ENCODE peak calls at places on chromosomes 7 and 10, in seven cellular contexts. A is astrocyte of the cerebellum, J is tibial artery, Z is cardiac fibroblast, T is thoracic aorta, X is AG09309, E is psoas muscle. N is an unnamed sample.

GRCh38 chr10:29238531-29239080 is 50.3 kb upstream of the LYZL1 start:
- DNase-seq in X (no peak), A (no peak), Z (no peak), J (no peak), T (no peak), E (no peak), N (no peak)

GRCh38 chr7:125136341-125136740 is 206.7 kb upstream of the POT1 start:
- DNase-seq in X (no peak), A (no peak), J (no peak), E (no peak), T (no peak), Z (no peak), N (no peak)

GRCh38 chr7:32161708-32162107 is 91.5 kb upstream of the PDE1C start:
- DNase-seq in A (peak; percentile 75), T (no peak), E (no peak), Z (peak; percentile 83), X (peak; percentile 75), J (no peak), N (peak; percentile 77)

GRCh38 chr7:117014673-117015133 is 61.4 kb downstream of the ST7 start:
- DNase-seq in A (no peak), X (no peak), E (peak; percentile 59), J (peak; percentile 76), T (no peak), Z (peak; percentile 75), N (no peak)

GRCh38 chr10:30436688-30437038 is 2.7 kb downstream of the MAP3K8 start:
- DNase-seq in A (no peak), Z (no peak), X (no peak), T (no peak), J (no peak), E (no peak), N (no peak)

GRCh38 chr10:111923032-111923431 is 260.5 kb downstream of the GPAM start:
- DNase-seq in E (no peak), Z (no peak), T (no peak), A (no peak), X (no peak), J (no peak), N (no peak)

GRCh38 chr7:137243741-137244140 is 99.8 kb downstream of the PTN start:
- DNase-seq in A (no peak), J (no peak), X (no peak), T (no peak), E (no peak), Z (no peak), N (no peak)

GRCh38 chr10:62050941-62051433 is 149.5 kb downstream of the ARID5B start:
- DNase-seq in E (peak; percentile 81), X (no peak), A (peak; percentile 64), T (peak; percentile 73), J (peak; percentile 84), Z (peak; percentile 95), N (peak; percentile 72)

GRCh38 chr7:155316427-155317113 is 18.9 kb downstream of the INSIG1 start:
- DNase-seq in A (no peak), J (no peak), T (no peak), E (no peak), Z (no peak), X (no peak), N (no peak)

GRCh38 chr7:1912472-1913289 is 242.6 kb downstream of the ELFN1 start:
- DNase-seq in E (peak; percentile 71), Z (peak; percentile 82), A (peak; percentile 42), T (peak; percentile 13), X (peak; percentile 48), J (no peak), N (peak; percentile 51)

DNA sequence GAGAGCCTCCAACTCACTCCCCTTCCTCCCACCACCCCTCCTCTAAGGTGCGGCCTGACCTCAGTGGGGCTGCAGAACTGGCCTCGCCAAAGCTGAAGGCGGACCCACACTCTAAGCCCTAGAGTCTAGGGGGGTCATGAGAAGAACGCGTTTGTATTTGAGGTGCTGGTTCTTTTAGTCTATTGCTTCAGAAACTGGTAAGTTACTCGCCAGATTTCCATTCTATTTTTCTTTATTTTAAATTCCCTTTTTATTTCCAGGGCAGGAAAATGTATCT is 357.5 kb downstream of the DNAJB6 start:
- DNase-seq in T (no peak), J (no peak), A (no peak), X (no peak), Z (no peak), E (no peak), N (no peak)
- H3K4me3 ChIP-seq in T (no peak overlapping the region), J (no peak overlapping the region), A (no peak overlapping the region), X (no peak overlapping the region), Z (no peak overlapping the region), E (no peak overlapping the region), N (no peak overlapping the region)

GRCh38 chr10:12973149-12973718 is 28.3 kb downstream of the CCDC3 start:
- DNase-seq in T (no peak), E (no peak), X (no peak), Z (no peak), A (no peak), J (no peak), N (no peak)

GRCh38 chr10:12974123-12974844 is 27.2 kb downstream of the CCDC3 start:
- DNase-seq in T (no peak), Z (no peak), E (no peak), X (no peak), J (no peak), A (no peak), N (no peak)

GRCh38 chr10:12975906-12976305 is 25.6 kb downstream of the CCDC3 start:
- DNase-seq in E (no peak), T (no peak), J (no peak), X (no peak), Z (no peak), A (no peak), N (no peak)

GRCh38 chr10:12974845-12975199 is 26.7 kb downstream of the CCDC3 start:
- DNase-seq in A (no peak), X (no peak), J (no peak), Z (no peak), E (no peak), T (no peak), N (no peak)

DNA sequence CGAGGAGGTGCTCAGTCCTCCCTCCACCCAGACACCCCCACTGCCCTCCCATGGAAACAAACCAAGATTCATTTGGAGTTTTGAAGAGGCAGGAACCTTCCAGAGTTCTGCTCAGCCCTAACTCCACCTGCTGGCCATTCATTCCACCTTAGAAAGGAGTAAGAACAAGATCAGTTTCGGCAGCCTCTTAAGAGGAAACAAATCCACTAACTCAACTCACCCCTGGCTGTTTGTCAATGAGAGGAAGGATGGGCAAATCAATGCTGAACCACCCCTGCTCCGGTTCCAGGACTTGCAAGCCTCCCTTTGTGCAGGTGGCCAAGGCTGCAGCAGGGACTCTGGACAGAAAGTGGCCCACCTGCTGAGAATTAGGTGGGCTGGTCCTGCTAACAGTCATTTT is 26.2 kb downstream of the CCDC3 start:
- DNase-seq in X (no peak), E (no peak), T (no peak), J (no peak), Z (no peak), A (no peak), N (no peak)
- TF ChIP-seq CTCF in X (no peak), E (no peak), T (peak; percentile 19), J (peak; percentile 15), Z (no peak), A (peak; percentile 27), N (no peak)

GRCh38 chr7:105675873-105676484 is 94.7 kb upstream of the EFCAB10 start:
- DNase-seq in T (no peak), X (no peak), Z (no peak), E (no peak), A (no peak), J (no peak), N (no peak)
- H3K4me3 ChIP-seq in T (no peak overlapping the region), X (no peak overlapping the region), Z (no peak overlapping the region), E (no peak overlapping the region), A (no peak overlapping the region), J (no peak overlapping the region), N (no peak overlapping the region)

GRCh38 chr7:100545636-100546128 is 6.7 kb downstream of the AGFG2 start:
- DNase-seq in Z (peak; percentile 90), E (no peak), J (peak; percentile 89), T (peak; percentile 48), A (peak; percentile 67), X (peak; percentile 17), N (peak; percentile 40)
- TF ChIP-seq CTCF in Z (peak; percentile 4), E (no peak), J (no peak), T (peak; percentile 22), A (peak; percentile 32), X (peak; percentile 8), N (peak; percentile 32)

GRCh38 chr7:39531818-39532217 is 34.4 kb upstream of the YAE1 start:
- DNase-seq in E (no peak), X (no peak), J (no peak), Z (no peak), A (no peak), T (no peak), N (no peak)

GRCh38 chr7:39527296-39527695 is 38.9 kb upstream of the YAE1 start:
- DNase-seq in Z (peak; percentile 6), T (no peak), X (no peak), A (no peak), J (no peak), E (no peak), N (no peak)

GRCh38 chr7:39527951-39528350 is 38.3 kb upstream of the YAE1 start:
- DNase-seq in A (no peak), J (no peak), X (no peak), E (no peak), T (no peak), Z (no peak), N (no peak)

GRCh38 chr7:39530996-39531395 is 35.2 kb upstream of the YAE1 start:
- DNase-seq in Z (no peak), T (no peak), J (no peak), E (no peak), X (no peak), A (no peak), N (no peak)

DNA sequence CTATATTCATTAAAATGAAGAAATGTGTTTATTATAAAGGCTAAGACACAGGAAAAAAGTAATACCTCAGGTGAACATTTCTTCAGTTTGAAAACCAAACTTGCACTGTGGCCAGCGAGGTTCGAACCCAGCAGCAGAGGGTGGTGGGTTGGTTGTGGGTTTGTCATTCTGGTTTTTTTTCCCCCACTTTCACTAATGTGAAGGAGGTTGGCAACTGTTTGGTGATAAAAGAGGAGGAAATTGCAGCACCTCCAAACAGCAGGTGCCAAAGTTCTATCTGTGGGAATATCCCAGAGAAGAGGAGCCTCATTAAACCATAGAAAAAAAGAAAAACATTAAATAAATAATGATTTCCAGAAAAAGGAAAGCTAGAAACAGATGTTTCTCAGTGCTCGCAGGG is 36.6 kb upstream of the YAE1 start:
- DNase-seq in E (no peak), A (no peak), Z (no peak), T (no peak), J (no peak), X (no peak), N (no peak)
- H3K4me3 ChIP-seq in E (no peak overlapping the region), A (no peak overlapping the region), Z (no peak overlapping the region), T (no peak overlapping the region), J (no peak overlapping the region), X (no peak overlapping the region), N (no peak overlapping the region)

GRCh38 chr10:88689366-88689765 is 16.7 kb upstream of the LIPK start:
- DNase-seq in T (no peak), A (no peak), E (no peak), Z (no peak), J (no peak), X (no peak), N (no peak)

GRCh38 chr10:88687853-88688467 is 18.1 kb upstream of the LIPK start:
- DNase-seq in X (no peak), T (no peak), A (peak; percentile 8), J (no peak), E (no peak), Z (peak; percentile 55), N (no peak)

GRCh38 chr10:88693392-88694020 is 12.5 kb upstream of the LIPK start:
- DNase-seq in E (no peak), Z (peak; percentile 50), A (no peak), J (no peak), T (no peak), X (no peak), N (no peak)
- TF ChIP-seq CTCF in E (no peak), Z (peak; percentile 33), A (peak; percentile 27), J (no peak), T (no peak), X (peak; percentile 29), N (peak; percentile 34)

GRCh38 chr7:36777062-36777461 is 52.8 kb upstream of the AOAH start:
- DNase-seq in A (no peak), X (no peak), J (no peak), T (no peak), E (no peak), Z (no peak), N (no peak)
- H3K4me3 ChIP-seq in A (no peak overlapping the region), X (no peak overlapping the region), J (no peak overlapping the region), T (no peak overlapping the region), E (no peak overlapping the region), Z (no peak overlapping the region), N (no peak overlapping the region)

N was measured in BJ.